ENCODE peak calls at places on chromosomes 1 and 21, in four cellular contexts. One of them, this sample, is unnamed.

GRCh38 chr1:156870734-156871133 is 10.1 kb downstream of the NTRK1 start:
- DNase-seq in uterus: no peak
- DNase-seq in H1: no peak
- DNase-seq in endothelial cell of umbilical vein: no peak
- DNase-seq in this sample: no peak

GRCh38 chr1:230901711-230902110 is 33.4 kb upstream of the C1orf198 start:
- DNase-seq in uterus: no peak
- DNase-seq in H1: no peak
- DNase-seq in endothelial cell of umbilical vein: no peak
- DNase-seq in this sample: no peak

GRCh38 chr1:228989176-228989575 is 253.9 kb downstream of the RHOU start:
- DNase-seq in uterus: no peak
- DNase-seq in H1: no peak
- DNase-seq in endothelial cell of umbilical vein: no peak
- DNase-seq in this sample: no peak

GRCh38 chr1:226268421-226269124 is 40.4 kb downstream of the LIN9 start:
- DNase-seq in uterus: no peak
- DNase-seq in H1: no peak
- DNase-seq in endothelial cell of umbilical vein: peak
- DNase-seq in this sample: no peak

GRCh38 chr21:27571706-27572105 is 604.8 kb upstream of the ADAMTS5 start:
- DNase-seq in uterus: no peak
- DNase-seq in H1: no peak
- DNase-seq in endothelial cell of umbilical vein: no peak
- DNase-seq in this sample: no peak

GRCh38 chr1:47180603-47181094 is 9.2 kb downstream of the PDZK1IP1 start:
- DNase-seq in uterus: no peak
- DNase-seq in H1: no peak
- DNase-seq in endothelial cell of umbilical vein: no peak
- DNase-seq in this sample: no peak

GRCh38 chr1:197399691-197400521 is 131.9 kb downstream of the CRB1 start:
- DNase-seq in uterus: no peak
- DNase-seq in H1: no peak
- DNase-seq in endothelial cell of umbilical vein: peak
- DNase-seq in this sample: no peak

GRCh38 chr1:116708255-116708900 is 40.8 kb upstream of the IGSF3 start:
- DNase-seq in uterus: no peak
- DNase-seq in H1: no peak
- DNase-seq in endothelial cell of umbilical vein: no peak
- DNase-seq in this sample: no peak

GRCh38 chr1:226675720-226676357 is 63.2 kb downstream of the ITPKB start:
- DNase-seq in uterus: no peak
- DNase-seq in H1: no peak
- DNase-seq in endothelial cell of umbilical vein: no peak
- DNase-seq in this sample: no peak

GRCh38 chr1:172662464-172663109 is 3.7 kb downstream of the FASLG start:
- DNase-seq in uterus: no peak
- DNase-seq in H1: no peak
- DNase-seq in endothelial cell of umbilical vein: peak
- DNase-seq in this sample: peak

GRCh38 chr21:26710155-26710554 is 135.1 kb downstream of the ADAMTS1 start:
- DNase-seq in uterus: no peak
- DNase-seq in H1: no peak
- DNase-seq in endothelial cell of umbilical vein: no peak
- DNase-seq in this sample: no peak

GRCh38 chr1:113998361-113998760 is 19.1 kb downstream of the OLFML3 start:
- DNase-seq in uterus: no peak
- DNase-seq in H1: no peak
- DNase-seq in endothelial cell of umbilical vein: no peak
- DNase-seq in this sample: no peak

GRCh38 chr1:230303822-230304221 is 122.3 kb downstream of the PGBD5 start:
- DNase-seq in uterus: peak
- DNase-seq in H1: no peak
- DNase-seq in endothelial cell of umbilical vein: peak
- DNase-seq in this sample: no peak

GRCh38 chr1:204991342-204991844 is 51.6 kb upstream of the CNTN2 start:
- DNase-seq in uterus: no peak
- DNase-seq in H1: peak
- DNase-seq in endothelial cell of umbilical vein: no peak
- DNase-seq in this sample: no peak

GRCh38 chr1:91712981-91713841 is 172.7 kb downstream of the TGFBR3 start:
- DNase-seq in uterus: peak
- DNase-seq in H1: no peak
- DNase-seq in endothelial cell of umbilical vein: no peak
- DNase-seq in this sample: no peak

GRCh38 chr1:143720087-143721023 is 251.4 kb downstream of the FAM72C start:
- DNase-seq in uterus: no peak
- DNase-seq in H1: no peak
- DNase-seq in endothelial cell of umbilical vein: no peak
- DNase-seq in this sample: no peak

GRCh38 chr1:16367258-16367967 is 371 bp downstream of the SZRD1 start:
- DNase-seq in uterus: peak
- DNase-seq in H1: no peak
- DNase-seq in endothelial cell of umbilical vein: peak
- DNase-seq in this sample: peak

GRCh38 chr1:235649722-235650163 is at the start of gene GNG4:
- DNase-seq in uterus: no peak
- DNase-seq in H1: no peak
- DNase-seq in endothelial cell of umbilical vein: no peak
- DNase-seq in this sample: no peak

GRCh38 chr1:195754297-195754696 is 853.9 kb downstream of the KCNT2 start:
- DNase-seq in uterus: no peak
- DNase-seq in H1: no peak
- DNase-seq in endothelial cell of umbilical vein: no peak
- DNase-seq in this sample: no peak

GRCh38 chr1:201334325-201335173 is 42.9 kb downstream of the TNNT2 start:
- DNase-seq in uterus: no peak
- DNase-seq in H1: no peak
- DNase-seq in endothelial cell of umbilical vein: no peak
- DNase-seq in this sample: no peak

GRCh38 chr1:162942903-162943567 is 82.1 kb upstream of the CCDC190 start:
- DNase-seq in uterus: no peak
- DNase-seq in H1: no peak
- DNase-seq in endothelial cell of umbilical vein: no peak
- DNase-seq in this sample: no peak

GRCh38 chr1:178174539-178174938 is 80.6 kb downstream of the RASAL2 start:
- DNase-seq in uterus: no peak
- DNase-seq in H1: no peak
- DNase-seq in endothelial cell of umbilical vein: no peak
- DNase-seq in this sample: no peak

GRCh38 chr1:225479996-225480720 is 52.3 kb upstream of the LBR start:
- DNase-seq in uterus: no peak
- DNase-seq in H1: no peak
- DNase-seq in endothelial cell of umbilical vein: no peak
- DNase-seq in this sample: no peak

GRCh38 chr21:31265293-31265692 is 78.8 kb downstream of the TIAM1 start:
- DNase-seq in uterus: no peak
- DNase-seq in H1: no peak
- DNase-seq in endothelial cell of umbilical vein: no peak
- DNase-seq in this sample: no peak

GRCh38 chr21:36700961-36701911 is 2.3 kb downstream of the SIM2 start:
- DNase-seq in uterus: no peak
- DNase-seq in H1: no peak
- DNase-seq in endothelial cell of umbilical vein: no peak
- DNase-seq in this sample: no peak
- TF ChIP-seq POLR2A in uterus: no peak
- TF ChIP-seq POLR2A in H1: no peak
- TF ChIP-seq POLR2A in endothelial cell of umbilical vein: no peak
- TF ChIP-seq POLR2A in this sample: no peak

GRCh38 chr1:59635057-59635456 is 179.7 kb upstream of the HOOK1 start:
- DNase-seq in uterus: no peak
- DNase-seq in H1: no peak
- DNase-seq in endothelial cell of umbilical vein: no peak
- DNase-seq in this sample: no peak

GRCh38 chr1:59631561-59631960 is 183.2 kb upstream of the HOOK1 start:
- DNase-seq in uterus: no peak
- DNase-seq in H1: no peak
- DNase-seq in endothelial cell of umbilical vein: no peak
- DNase-seq in this sample: no peak
- H3K4me3 ChIP-seq in uterus: no peak
- H3K4me3 ChIP-seq in H1: no peak
- H3K4me3 ChIP-seq in endothelial cell of umbilical vein: no peak
- H3K4me3 ChIP-seq in this sample: no peak

GRCh38 chr1:43531453-43531905 is 796 bp downstream of the PTPRF start:
- DNase-seq in uterus: no peak
- DNase-seq in H1: no peak
- DNase-seq in endothelial cell of umbilical vein: peak
- DNase-seq in this sample: no peak
- TF ChIP-seq POLR2A in uterus: peak
- TF ChIP-seq POLR2A in H1: no peak
- TF ChIP-seq POLR2A in endothelial cell of umbilical vein: peak
- TF ChIP-seq POLR2A in this sample: no peak

DNA sequence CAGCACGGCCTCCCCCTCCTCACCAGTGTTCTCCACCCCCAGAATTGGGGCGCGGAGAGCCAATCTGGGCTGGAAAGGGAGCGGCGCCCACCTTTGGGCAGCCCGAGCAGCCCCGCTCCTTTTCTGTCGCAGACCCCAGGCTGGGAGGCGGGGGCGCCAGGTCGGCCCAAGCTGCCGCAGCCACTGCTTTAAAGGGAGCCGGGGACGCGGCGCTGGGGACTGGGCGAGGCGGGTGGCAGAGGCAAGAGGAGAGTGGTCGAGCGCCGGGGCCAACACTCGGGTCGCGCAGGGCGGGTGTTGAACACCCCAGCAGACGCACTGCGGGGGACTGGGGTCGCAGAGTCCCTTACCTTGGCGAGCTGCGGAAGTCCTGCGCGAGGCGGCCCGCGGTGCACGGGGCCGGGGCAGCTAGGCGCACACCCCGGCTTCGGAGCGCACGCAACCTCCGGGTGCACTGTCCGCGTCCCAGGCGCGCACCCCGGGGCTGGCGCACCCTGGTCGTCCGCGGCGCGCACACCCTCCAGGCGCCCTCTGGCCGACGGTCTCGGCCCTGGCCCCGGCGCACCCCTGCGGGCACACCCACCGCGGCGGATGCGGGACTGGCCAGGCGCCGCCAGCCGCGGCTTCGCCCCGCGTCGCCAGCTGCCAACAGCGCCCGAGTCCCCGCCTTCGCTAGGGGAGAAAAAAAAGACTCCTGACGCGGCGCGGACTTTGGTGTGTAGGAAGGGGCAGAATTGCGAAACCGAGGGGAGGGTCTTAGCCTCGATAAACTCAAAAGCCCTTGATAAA is at the start of gene KANK4:
- DNase-seq in uterus: no peak
- DNase-seq in H1: no peak
- DNase-seq in endothelial cell of umbilical vein: no peak
- DNase-seq in this sample: no peak
- H3K4me3 ChIP-seq in uterus: no peak
- H3K4me3 ChIP-seq in H1: peak
- H3K4me3 ChIP-seq in endothelial cell of umbilical vein: no peak
- H3K4me3 ChIP-seq in this sample: peak

GRCh38 chr1:23908453-23909341 is 4.5 kb downstream of the CNR2 start:
- DNase-seq in uterus: no peak
- DNase-seq in H1: no peak
- DNase-seq in endothelial cell of umbilical vein: no peak
- DNase-seq in this sample: no peak
- TF ChIP-seq POLR2A in uterus: no peak
- TF ChIP-seq POLR2A in H1: no peak
- TF ChIP-seq POLR2A in endothelial cell of umbilical vein: no peak
- TF ChIP-seq POLR2A in this sample: no peak

DNA sequence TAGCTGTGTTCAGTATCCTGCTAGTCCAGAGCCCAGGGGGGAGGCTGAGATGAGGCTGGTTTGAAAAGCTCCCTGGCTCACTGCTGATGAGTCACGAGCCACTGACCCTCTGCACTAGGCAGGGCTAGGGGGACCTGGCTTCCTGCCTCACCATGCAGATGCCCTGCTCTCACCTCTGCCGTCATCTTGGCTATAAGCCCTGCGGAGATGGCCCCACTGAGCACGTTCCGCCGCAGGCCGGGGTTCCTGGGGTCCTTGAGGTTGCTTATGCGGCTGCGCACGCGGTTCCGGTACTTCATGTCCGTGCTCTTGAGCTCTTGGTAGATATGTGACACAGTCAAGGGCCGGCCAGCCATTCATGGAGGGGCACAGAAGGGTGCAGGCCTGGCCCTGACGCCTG is 24.1 kb upstream of the ZNF436 start:
- DNase-seq in uterus: peak
- DNase-seq in H1: no peak
- DNase-seq in endothelial cell of umbilical vein: peak
- DNase-seq in this sample: no peak
- H3K4me3 ChIP-seq in uterus: no peak
- H3K4me3 ChIP-seq in H1: no peak
- H3K4me3 ChIP-seq in endothelial cell of umbilical vein: no peak
- H3K4me3 ChIP-seq in this sample: no peak

GRCh38 chr1:183777359-183777758 is 27.6 kb upstream of the RGL1 start:
- DNase-seq in uterus: no peak
- DNase-seq in H1: no peak
- DNase-seq in endothelial cell of umbilical vein: no peak
- DNase-seq in this sample: no peak
- TF ChIP-seq POLR2A in uterus: no peak
- TF ChIP-seq POLR2A in H1: no peak
- TF ChIP-seq POLR2A in endothelial cell of umbilical vein: no peak
- TF ChIP-seq POLR2A in this sample: no peak

GRCh38 chr1:237041461-237041794 is 556 bp upstream of the RYR2 start:
- DNase-seq in uterus: no peak
- DNase-seq in H1: no peak
- DNase-seq in endothelial cell of umbilical vein: no peak
- DNase-seq in this sample: no peak
- H3K4me3 ChIP-seq in uterus: no peak
- H3K4me3 ChIP-seq in H1: peak
- H3K4me3 ChIP-seq in endothelial cell of umbilical vein: no peak
- H3K4me3 ChIP-seq in this sample: peak